ENCODE peak calls at places on chromosomes 13 and 19, in four cellular contexts. R is substantia nigra, S is germinal center, H is Daoy. D is an unnamed sample.

GRCh38 chr19:55258476-55258827 is 365 bp downstream of the PPP6R1 start:
- DNase-seq in R (peak; percentile 41), S (peak; percentile 68), H (no peak), D (no peak)

GRCh38 chr19:15555759-15556633 is 47.7 kb downstream of the CYP4F22 start:
- DNase-seq in R (peak; percentile 77), S (peak; percentile 91), H (peak; percentile 98), D (peak; percentile 85)

GRCh38 chr13:29886446-29886845 is 36.0 kb upstream of the UBL3 start:
- DNase-seq in R (no peak), S (no peak), H (peak; percentile 13), D (no peak)

GRCh38 chr13:43072394-43072793 is 49.0 kb downstream of the DNAJC15 start:
- DNase-seq in R (no peak), S (no peak), H (no peak), D (no peak)

GRCh38 chr19:8004723-8005513 is 523 bp downstream of the ELAVL1 start:
- DNase-seq in R (no peak), S (peak; percentile 24), H (no peak), D (peak; percentile 22)

GRCh38 chr13:111021270-111021669 is 93.8 kb upstream of the ARHGEF7 start:
- DNase-seq in R (no peak), S (no peak), H (no peak), D (no peak)

GRCh38 chr19:30664358-30665058 is 292.3 kb downstream of the ZNF536 start:
- DNase-seq in R (peak; percentile 72), S (no peak), H (peak; percentile 30), D (no peak)

GRCh38 chr13:113862766-113863510 is 938 bp downstream of the GAS6 start:
- DNase-seq in R (no peak), S (peak; percentile 47), H (no peak), D (peak; percentile 15)

GRCh38 chr19:6056282-6056741 is 54.0 kb downstream of the RFX2 start:
- DNase-seq in R (no peak), S (no peak), H (no peak), D (no peak)

GRCh38 chr19:29667390-29667783 is 2.1 kb downstream of the PLEKHF1 start:
- DNase-seq in R (no peak), S (no peak), H (no peak), D (no peak)

GRCh38 chr19:35743640-35744306 is 1.4 kb downstream of the U2AF1L4 start:
- DNase-seq in R (no peak), S (no peak), H (no peak), D (no peak)

GRCh38 chr19:5108123-5108613 is 139.3 kb downstream of the KDM4B start:
- DNase-seq in R (no peak), S (no peak), H (no peak), D (no peak)

GRCh38 chr19:35693835-35694599 is 10.3 kb upstream of the ZBTB32 start:
- DNase-seq in R (peak; percentile 88), S (peak; percentile 86), H (peak; percentile 89), D (peak; percentile 87)

D was measured in HL-60.